ENCODE peak calls at places on chromosomes 16 and 17, in eight cellular contexts. D, G, A, V, L, F, I and H are unnamed samples.

GRCh38 chr17:19346351-19347255 is 15.9 kb downstream of the B9D1 start:
- DNase-seq in V (peak), G (peak), D (peak), F (peak), L (peak), I (peak), A (peak), H (peak)

GRCh38 chr16:86823895-86824671 is 245.7 kb downstream of the FOXL1 start:
- DNase-seq in F (peak), V (peak), I (peak), G (peak), D (no peak), L (peak), A (no peak), H (no peak)

GRCh38 chr16:82855471-82855870 is 228.7 kb downstream of the CDH13 start:
- DNase-seq in A (no peak), F (no peak), V (no peak), L (no peak), D (no peak), I (peak), G (no peak), H (peak)

GRCh38 chr16:6663668-6664067 is 669.0 kb upstream of the RBFOX1 start:
- DNase-seq in L (no peak), I (no peak), V (no peak), A (no peak), D (no peak), G (no peak), F (peak), H (no peak)

GRCh38 chr17:64728041-64728695 is 66.1 kb upstream of the SMURF2 start:
- DNase-seq in G (no peak), V (no peak), F (peak), A (peak), L (peak), I (no peak), D (no peak), H (no peak)

GRCh38 chr16:31099860-31100638 is 5.5 kb upstream of the VKORC1 start:
- DNase-seq in D (no peak), G (peak), I (no peak), F (no peak), V (no peak), L (peak), A (no peak), H (peak)

GRCh38 chr17:48626470-48627241 is 498 bp upstream of the HOXB9 start:
- DNase-seq in I (peak), G (no peak), D (no peak), L (peak), V (no peak), A (no peak), F (no peak), H (no peak)

GRCh38 chr16:50699345-50700159 is 6.1 kb downstream of the NOD2 start:
- DNase-seq in V (peak), I (peak), L (peak), A (no peak), D (no peak), G (peak), F (peak), H (peak)

GRCh38 chr17:7195971-7196370 is 16.8 kb upstream of the ASGR1 start:
- DNase-seq in D (no peak), F (no peak), G (no peak), L (no peak), V (no peak), A (no peak), I (no peak), H (no peak)

GRCh38 chr17:33964344-33964979 is 290.6 kb upstream of the CCL2 start:
- DNase-seq in G (no peak), L (no peak), V (no peak), I (no peak), A (no peak), D (no peak), F (no peak), H (no peak)

GRCh38 chr17:65370669-65371126 is 190.8 kb downstream of the AXIN2 start:
- DNase-seq in V (peak), D (no peak), A (no peak), F (no peak), G (no peak), I (no peak), L (peak), H (no peak)

GRCh38 chr17:61456688-61457225 is 4.5 kb downstream of the TBX4 start:
- DNase-seq in F (no peak), V (no peak), A (no peak), L (no peak), G (no peak), I (no peak), D (no peak), H (peak)
- H3K4me3 ChIP-seq in F (no peak), V (peak), A (no peak), L (no peak), G (no peak), I (no peak), D (peak), H (no peak)

GRCh38 chr17:38702900-38703741 is 2.0 kb upstream of the MLLT6 start:
- DNase-seq in V (peak), D (no peak), F (no peak), G (no peak), A (peak), L (no peak), I (no peak), H (no peak)
- TF ChIP-seq CTCF in V (no peak), D (no peak), F (no peak), G (no peak), A (no peak), L (no peak), I (no peak), H (no peak)

DNA sequence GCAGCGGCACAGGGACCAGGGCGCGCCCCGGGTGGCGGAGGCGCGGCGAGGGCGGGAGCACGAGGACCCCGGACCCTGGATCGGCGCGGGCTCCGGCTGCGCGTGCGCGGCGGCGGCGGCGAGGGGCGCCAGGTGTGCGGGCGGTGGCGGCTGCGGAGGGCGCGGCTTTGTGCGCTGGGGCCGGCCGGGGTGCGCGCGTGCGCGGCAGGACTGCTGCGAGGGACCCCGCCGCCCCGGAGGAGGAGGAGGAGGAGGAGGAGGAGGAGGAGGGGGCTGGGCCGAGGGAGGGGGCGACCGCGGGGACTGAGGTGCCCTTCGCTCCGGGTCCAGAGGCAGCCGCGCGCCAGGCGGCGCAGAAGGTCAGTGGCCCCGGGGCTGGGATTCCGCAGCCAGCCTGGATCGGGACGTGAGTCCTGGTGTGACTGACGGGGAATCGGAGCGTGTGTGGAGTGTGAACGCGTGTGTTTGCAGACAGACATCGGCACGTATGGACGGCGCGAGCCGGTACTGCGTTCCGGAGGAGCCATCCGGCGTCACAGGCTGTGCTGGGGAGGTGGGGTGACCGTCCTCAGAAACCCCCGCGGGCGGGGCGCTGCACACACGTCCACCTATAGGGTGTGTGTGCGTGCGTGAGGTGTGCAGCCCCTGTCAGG is 19.5 kb upstream of the RAP1GAP2 start:
- DNase-seq in I (no peak), L (no peak), D (no peak), A (no peak), G (peak), V (no peak), F (no peak), H (no peak)
- H3K4me3 ChIP-seq in I (no peak), L (no peak), D (no peak), A (no peak), G (peak), V (peak), F (no peak), H (no peak)

DNA sequence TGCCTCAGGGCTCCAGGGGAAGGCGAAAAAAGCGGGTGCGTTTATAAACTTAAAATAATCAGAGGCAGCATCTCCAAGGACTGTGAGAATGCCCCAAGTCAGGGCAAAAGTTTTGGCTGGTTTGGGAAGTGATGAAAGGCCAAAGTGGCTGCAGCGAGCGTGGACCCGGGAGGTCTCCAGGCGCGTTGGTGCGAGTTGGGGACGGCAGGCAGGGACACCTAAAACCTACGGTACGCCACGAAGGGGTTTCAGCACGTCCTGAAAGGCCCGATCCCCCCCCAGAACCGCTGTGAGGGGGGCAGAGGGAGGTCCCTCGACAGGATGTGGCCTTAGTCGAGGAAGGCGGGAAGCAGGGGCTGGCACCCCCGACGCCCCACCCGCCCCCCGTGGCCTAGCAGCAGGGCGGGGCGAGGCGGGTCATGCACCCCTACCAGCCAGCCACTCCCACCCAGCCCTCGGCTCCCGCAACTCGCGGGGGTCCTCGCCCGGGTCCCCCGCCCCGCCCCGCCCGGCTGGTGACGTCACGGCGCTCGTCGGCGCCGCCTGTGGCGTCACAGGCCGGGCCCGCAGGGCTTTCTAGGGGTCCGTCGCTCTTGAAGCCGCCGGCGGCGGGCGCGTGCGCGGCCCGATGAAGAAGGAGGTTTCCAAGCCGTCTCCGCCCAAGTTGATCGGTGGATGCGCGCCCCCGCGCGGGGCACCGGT is at the start of gene MYCBPAP:
- DNase-seq in A (peak), F (peak), I (peak), D (peak), V (peak), L (peak), G (peak), H (peak)
- TF ChIP-seq CTCF in A (no peak), F (no peak), I (peak), D (peak), V (no peak), L (no peak), G (no peak), H (no peak)

DNA sequence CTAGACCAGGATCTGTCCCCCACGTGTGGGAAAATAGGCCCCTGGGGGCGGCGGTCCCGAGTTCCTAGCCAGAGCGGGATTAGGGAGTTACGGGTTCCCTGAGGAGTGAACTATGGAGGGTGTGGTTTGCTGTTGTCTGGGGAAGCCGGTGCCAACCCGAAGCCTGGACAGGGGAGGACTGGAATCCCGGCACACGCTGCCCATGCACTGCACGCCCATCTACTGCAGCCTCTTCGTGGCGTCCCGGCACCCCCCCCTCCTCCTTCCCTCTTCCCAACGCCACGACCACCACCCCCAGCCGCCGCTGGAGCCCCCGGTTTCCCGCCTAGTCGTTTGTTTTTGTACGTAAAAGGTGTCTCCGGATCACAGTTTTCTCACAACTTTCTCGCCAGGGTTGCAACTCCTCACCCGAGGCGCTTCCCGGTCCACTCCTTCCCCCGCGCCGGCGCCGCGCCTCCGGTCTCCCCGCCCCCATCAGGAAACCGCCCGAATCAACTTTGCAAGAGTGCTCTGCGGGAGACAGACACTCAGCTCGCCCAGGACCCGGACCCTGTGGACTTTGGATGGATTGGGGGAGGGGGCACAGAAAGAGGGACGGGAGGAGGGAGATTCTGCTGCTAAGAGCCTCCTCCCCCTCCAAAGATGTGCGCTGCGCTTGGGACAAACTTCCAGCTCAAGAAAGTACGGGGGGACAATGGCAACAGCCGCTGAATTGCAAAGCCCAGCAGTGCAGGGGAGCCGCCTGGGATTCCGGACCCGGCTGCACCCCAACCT is 1.4 kb upstream of the LHX1 start:
- DNase-seq in F (peak), V (no peak), G (no peak), A (no peak), D (no peak), L (no peak), I (no peak), H (no peak)
- H3K4me3 ChIP-seq in F (no peak), V (peak), G (no peak), A (no peak), D (peak), L (no peak), I (no peak), H (no peak)

GRCh38 chr17:35586569-35587073 is 501 bp upstream of the AP2B1 start:
- DNase-seq in V (no peak), F (no peak), D (no peak), L (no peak), A (no peak), I (no peak), G (no peak), H (no peak)
- TF ChIP-seq CTCF in V (no peak), F (no peak), D (no peak), L (no peak), A (no peak), I (no peak), G (no peak), H (no peak)